ENCODE peak calls at places on chromosomes 6 and 20, in five cellular contexts. V is HS-5; S is stimulated activated CD8-positive, alpha-beta memory T cell treated with anti-CD3 and anti-CD28 coated beads, Interleukin-4, amount 100 ng/mL, for 24 hours; G is tibial nerve; N is aorta. I is an unnamed sample.

GRCh38 chr20:9594284-9594875 is 80.0 kb downstream of the LAMP5 start:
- DNase-seq in V (no peak), S (no peak), G (no peak), N (no peak), I (no peak)

GRCh38 chr6:101851911-101852310 is 458.4 kb downstream of the GRIK2 start:
- DNase-seq in V (no peak), S (no peak), G (no peak), N (no peak), I (no peak)

GRCh38 chr20:868279-868678 is 34.8 kb downstream of the FAM110A start:
- DNase-seq in V (no peak), S (no peak), G (no peak), N (no peak), I (no peak)

GRCh38 chr6:3081965-3082364 is 13.7 kb downstream of the RIPK1 start:
- DNase-seq in V (no peak), S (no peak), G (peak; percentile 23), N (peak; percentile 72), I (no peak)

GRCh38 chr6:144319193-144319592 is 34.1 kb downstream of the UTRN start:
- DNase-seq in V (no peak), S (no peak), G (no peak), N (no peak), I (no peak)

GRCh38 chr20:63617092-63617875 is 9.6 kb downstream of the GMEB2 start:
- DNase-seq in V (no peak), S (no peak), G (no peak), N (no peak), I (no peak)

GRCh38 chr6:90146914-90147668 is 149.6 kb downstream of the BACH2 start:
- DNase-seq in V (no peak), S (no peak), G (no peak), N (no peak), I (no peak)

GRCh38 chr6:160430741-160431140 is 82.6 kb downstream of the SLC22A3 start:
- DNase-seq in V (no peak), S (no peak), G (peak; percentile 17), N (no peak), I (no peak)

GRCh38 chr6:10962673-10963072 is 75.8 kb downstream of the SYCP2L start:
- DNase-seq in V (peak; percentile 49), S (no peak), G (no peak), N (no peak), I (no peak)

GRCh38 chr20:52150440-52151258 is 40.9 kb downstream of the ZFP64 start:
- DNase-seq in V (peak; percentile 84), S (no peak), G (peak; percentile 31), N (no peak), I (no peak)

I was measured in vagina.